ENCODE peak calls at places on chromosomes 11 and 22, in ten cellular contexts. X, Y, C, V, H, T, S, N, D and I are unnamed samples.
A peak's percentile ranks its signal among the peaks of the same experiment; 100 is the strongest.

GRCh38 chr22:39110631-39111561 is 13.9 kb downstream of the APOBEC3H start:
- DNase-seq in X (no peak), Y (no peak), C (no peak), V (no peak), H (no peak), T (no peak), S (no peak), N (no peak), D (peak; percentile 4), I (no peak)

GRCh38 chr11:64790205-64791095 is 12.1 kb upstream of the SF1 start:
- DNase-seq in X (no peak), Y (no peak), C (no peak), V (no peak), H (no peak), T (no peak), S (no peak), N (no peak), D (no peak), I (no peak)

GRCh38 chr11:110991621-110992355 is 253.7 kb upstream of the POU2AF2 start:
- DNase-seq in X (no peak), Y (peak; percentile 73), C (peak; percentile 34), V (no peak), H (peak; percentile 96), T (peak; percentile 93), S (no peak), N (no peak), D (no peak), I (peak; percentile 48)

GRCh38 chr22:38114484-38115398 is 4.3 kb upstream of the BAIAP2L2 start:
- DNase-seq in X (peak; percentile 88), Y (peak; percentile 15), C (peak; percentile 82), V (peak; percentile 46), H (peak; percentile 80), T (peak; percentile 93), S (no peak), N (peak; percentile 80), D (peak; percentile 96), I (peak; percentile 90)

GRCh38 chr11:15641191-15641810 is 526.6 kb downstream of the INSC start:
- DNase-seq in X (peak; percentile 34), Y (no peak), C (no peak), V (no peak), H (no peak), T (no peak), S (no peak), N (no peak), D (no peak), I (no peak)

GRCh38 chr11:108865411-108865810 is 200.5 kb downstream of the DDX10 start:
- DNase-seq in X (no peak), Y (no peak), C (no peak), V (no peak), H (no peak), T (no peak), S (no peak), N (no peak), D (no peak), I (no peak)

GRCh38 chr22:23305922-23306374 is 125.6 kb downstream of the BCR start:
- DNase-seq in X (no peak), Y (no peak), C (no peak), V (peak; percentile 21), H (peak; percentile 72), T (peak; percentile 93), S (no peak), N (peak; percentile 46), D (no peak), I (peak; percentile 93)

GRCh38 chr11:27820249-27820648 is 120.0 kb upstream of the BDNF start:
- DNase-seq in X (no peak), Y (no peak), C (no peak), V (no peak), H (peak; percentile 32), T (peak; percentile 3), S (no peak), N (no peak), D (no peak), I (no peak)

GRCh38 chr11:13046626-13047570 is 37.8 kb downstream of the RASSF10 start:
- DNase-seq in X (no peak), Y (no peak), C (no peak), V (no peak), H (no peak), T (no peak), S (no peak), N (no peak), D (no peak), I (no peak)

GRCh38 chr11:133171374-133171773 is 360.9 kb downstream of the OPCML start:
- DNase-seq in X (no peak), Y (no peak), C (no peak), V (no peak), H (no peak), T (no peak), S (no peak), N (no peak), D (no peak), I (no peak)